ENCODE peak calls at places on chromosomes 4 and X, in five cellular contexts. P, C, M, K and Q are unnamed samples.
A peak's percentile ranks its signal among the peaks of the same experiment; 100 is the strongest.

GRCh38 chr4:17578482-17578891 is 1.5 kb downstream of the LAP3 start:
- DNase-seq in C (no peak), M (peak; percentile 34), P (no peak), K (no peak), Q (no peak)

GRCh38 chrX:9538544-9539045 is 73.7 kb downstream of the TBL1X start:
- DNase-seq in C (peak; percentile 83), P (no peak), K (no peak), M (no peak), Q (peak; percentile 41)

GRCh38 chr4:75495489-75495888 is 18.7 kb downstream of the RCHY1 start:
- DNase-seq in P (no peak), M (no peak), K (no peak), C (no peak), Q (no peak)

GRCh38 chr4:183449193-183449888 is 4.9 kb downstream of the CDKN2AIP start:
- DNase-seq in M (no peak), K (no peak), C (no peak), P (no peak), Q (no peak)

GRCh38 chr4:2963185-2964076 is at the start of the genes GRK4 and NOP14:
- DNase-seq in M (peak; percentile 92), P (peak; percentile 90), K (peak; percentile 93), C (peak; percentile 94), Q (peak; percentile 97)

GRCh38 chr4:185457136-185457535 is 14.4 kb downstream of the CCDC110 start:
- DNase-seq in K (no peak), P (no peak), C (no peak), M (no peak), Q (no peak)

GRCh38 chr4:47483722-47484121 is 1.4 kb upstream of the ATP10D start:
- DNase-seq in P (no peak), C (no peak), M (no peak), K (no peak), Q (no peak)

GRCh38 chr4:188110741-188111458 is 1.5 kb upstream of the TRIML2 start:
- DNase-seq in K (no peak), C (no peak), P (no peak), M (no peak), Q (no peak)

GRCh38 chrX:71095971-71096701 is 485 bp downstream of the FOXO4 start:
- DNase-seq in P (peak; percentile 77), K (peak; percentile 21), M (no peak), C (no peak), Q (peak; percentile 43)

GRCh38 chr4:76061977-76062376 is 12.5 kb upstream of the ART3 start:
- DNase-seq in P (no peak), K (no peak), C (no peak), M (no peak), Q (no peak)

GRCh38 chr4:87353592-87353991 is 30.9 kb upstream of the HSD17B13 start:
- DNase-seq in M (peak; percentile 13), P (peak; percentile 16), C (peak; percentile 29), K (peak; percentile 7), Q (peak; percentile 17)

GRCh38 chr4:80259012-80259411 is 7.5 kb upstream of the FGF5 start:
- DNase-seq in P (no peak), M (no peak), K (no peak), C (no peak), Q (no peak)

GRCh38 chr4:31104596-31104995 is 384.4 kb downstream of the PCDH7 start:
- DNase-seq in C (no peak), K (no peak), P (no peak), M (no peak), Q (no peak)

GRCh38 chrX:55908685-55909212 is 191.2 kb downstream of the RRAGB start:
- DNase-seq in P (no peak), C (no peak), K (no peak), M (no peak), Q (no peak)

GRCh38 chrX:28756647-28757046 is 169.4 kb downstream of the IL1RAPL1 start:
- DNase-seq in K (no peak), M (no peak), P (no peak), C (no peak), Q (no peak)

GRCh38 chr4:154489558-154490260 is 1.9 kb downstream of the DCHS2 start:
- DNase-seq in M (no peak), K (no peak), P (no peak), C (no peak), Q (peak; percentile 9)

GRCh38 chr4:5970381-5971076 is 47.7 kb downstream of the C4orf50 start:
- DNase-seq in P (no peak), M (no peak), C (no peak), K (no peak), Q (no peak)

GRCh38 chr4:150098214-150098613 is 20.0 kb downstream of the DCLK2 start:
- DNase-seq in K (no peak), P (no peak), C (no peak), M (no peak), Q (no peak)
- TF ChIP-seq ZBTB33 in K (no peak), P (no peak), C (no peak), M (no peak), Q (no peak)

GRCh38 chr4:100933628-100934027 is 413.7 kb downstream of the PPP3CA start:
- DNase-seq in P (no peak), C (no peak), M (no peak), K (no peak), Q (no peak)

GRCh38 chr4:100935090-100935489 is 412.2 kb downstream of the PPP3CA start:
- DNase-seq in C (no peak), K (peak; percentile 38), P (no peak), M (no peak), Q (peak; percentile 9)

GRCh38 chr4:100938698-100939097 is 408.6 kb downstream of the PPP3CA start:
- DNase-seq in M (no peak), K (no peak), P (no peak), C (no peak), Q (no peak)

GRCh38 chr4:100936676-100937390 is 410.5 kb downstream of the PPP3CA start:
- DNase-seq in C (no peak), P (no peak), M (no peak), K (no peak), Q (no peak)
- TF ChIP-seq ZBTB33 in C (no peak), P (no peak), M (no peak), K (no peak), Q (no peak)

DNA sequence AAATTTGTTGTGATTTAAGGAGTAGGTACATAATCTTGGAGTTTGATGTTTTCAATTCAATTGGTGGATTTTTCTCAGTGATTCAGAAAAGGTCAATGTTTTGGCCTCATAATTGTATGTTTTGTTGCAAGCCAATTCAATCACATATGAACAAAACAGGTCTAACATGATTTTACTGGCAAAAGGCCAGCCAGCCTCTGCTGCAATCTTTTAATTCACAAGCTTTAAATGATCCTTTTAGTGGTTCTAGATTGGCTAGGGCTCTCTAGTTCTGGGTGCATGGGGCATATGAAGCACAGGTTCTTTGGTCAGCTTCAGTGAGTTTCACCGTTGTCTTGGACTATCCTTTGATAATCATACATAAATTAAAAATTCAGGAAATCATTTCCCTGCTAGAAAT is 19.2 kb upstream of the SLC6A14 start:
- DNase-seq in K (no peak), P (no peak), M (no peak), C (no peak), Q (no peak)
- TF ChIP-seq ZBTB33 in K (no peak), P (no peak), M (no peak), C (no peak), Q (no peak)

DNA sequence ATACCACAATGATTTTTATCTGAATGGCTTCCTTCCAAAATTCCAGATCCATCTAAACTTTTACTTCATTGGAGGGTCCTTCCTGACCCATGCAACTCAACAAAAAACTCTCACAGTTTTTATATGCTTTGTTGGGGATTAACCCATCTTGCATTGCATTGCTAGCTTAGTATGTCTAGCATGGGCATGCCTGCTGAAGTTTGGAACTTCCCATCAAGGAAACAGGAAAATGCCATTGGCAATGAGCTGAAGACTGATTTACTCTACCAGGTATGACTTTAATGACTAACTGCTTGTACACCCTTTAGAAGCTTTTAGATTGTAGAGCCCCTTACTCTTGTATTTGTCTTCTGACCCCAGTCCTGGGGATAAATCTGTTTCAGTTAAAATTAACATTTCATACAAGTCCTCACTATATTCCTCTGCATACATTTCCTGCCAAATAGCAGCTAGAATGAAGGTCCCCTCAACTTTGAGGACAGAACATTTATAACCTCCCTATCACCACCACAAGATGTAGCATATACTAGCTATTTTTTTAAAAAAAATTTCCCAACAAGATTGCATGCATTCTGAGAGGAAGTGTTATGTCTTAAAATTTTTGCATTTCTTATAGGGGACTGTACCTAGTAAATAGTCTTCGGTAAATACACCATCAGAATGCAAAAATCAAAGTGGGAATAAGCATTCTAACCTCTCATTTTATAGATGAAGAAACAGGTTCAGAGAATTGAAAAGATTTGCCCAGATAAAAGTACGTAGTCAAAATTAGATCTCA is 52.5 kb upstream of the ATXN3L start:
- DNase-seq in P (no peak), M (no peak), K (no peak), C (no peak), Q (no peak)
- TF ChIP-seq ZBTB33 in P (no peak), M (no peak), K (no peak), C (no peak), Q (no peak)

DNA sequence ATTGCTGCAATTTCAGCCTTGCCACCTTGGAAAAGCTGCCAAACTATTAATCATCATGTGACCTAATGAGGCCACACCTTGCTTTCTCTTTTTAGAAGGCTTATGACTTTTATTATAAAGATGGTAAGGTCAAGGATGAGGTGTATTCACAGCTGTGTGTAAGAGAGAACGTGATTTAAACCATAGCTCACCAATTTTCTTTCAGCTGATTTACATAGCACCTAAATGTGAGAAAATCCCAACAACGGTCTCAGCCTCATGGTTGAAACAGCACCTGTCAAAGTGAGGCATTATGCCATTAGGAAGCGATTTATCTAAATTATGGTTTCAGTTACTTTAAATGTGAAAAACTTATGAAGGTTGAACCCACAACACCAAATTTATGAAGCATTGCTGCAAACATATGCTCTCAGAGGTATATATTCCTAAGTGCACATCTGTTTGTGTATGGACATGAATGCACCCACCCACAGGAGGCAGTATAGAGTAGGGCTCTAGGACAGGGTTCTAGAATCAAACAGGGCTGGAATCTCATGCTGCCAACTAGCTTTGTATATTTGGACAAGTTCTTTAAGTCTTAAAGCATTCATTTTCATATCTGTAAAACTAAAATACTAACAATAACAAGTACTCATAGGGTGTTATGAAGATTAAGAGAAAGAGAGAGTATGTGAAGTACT is 40.7 kb downstream of the ANXA3 start:
- DNase-seq in K (no peak), M (no peak), P (peak; percentile 70), C (no peak), Q (peak; percentile 3)
- TF ChIP-seq ZBTB33 in K (no peak), M (no peak), P (no peak), C (no peak), Q (no peak)

DNA sequence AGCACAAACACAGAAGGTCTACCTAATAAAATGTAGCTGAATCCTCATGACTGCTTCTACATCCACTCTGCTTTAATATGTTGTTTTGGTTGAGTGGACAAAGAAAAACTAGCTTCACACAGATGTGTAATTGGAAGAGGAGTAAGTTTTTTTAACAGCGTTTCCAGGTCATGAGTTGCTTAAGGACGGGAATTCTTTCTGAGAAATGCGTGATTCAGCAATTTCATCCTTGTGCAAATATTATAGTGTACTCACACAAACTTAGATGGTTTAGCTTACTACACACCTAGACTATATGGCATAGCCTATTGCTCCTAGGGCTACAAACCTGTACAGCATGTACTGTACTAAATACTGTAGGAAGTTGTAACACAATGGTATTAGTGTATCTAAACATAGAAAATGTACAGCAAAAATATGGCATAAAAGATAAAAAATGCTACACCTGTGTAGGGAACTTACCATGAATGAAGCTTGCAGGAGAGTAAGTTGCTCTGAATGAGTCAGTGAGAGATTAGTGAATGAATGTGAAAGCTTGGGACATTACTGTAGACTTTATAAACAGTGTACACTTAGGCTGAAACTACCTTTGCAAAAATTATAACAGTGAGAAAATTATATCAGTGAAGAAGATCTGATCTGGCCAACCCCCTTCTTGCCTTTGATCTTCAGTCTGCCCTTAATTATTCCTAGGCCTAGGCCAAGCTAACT is 70.8 kb upstream of the IL15 start:
- DNase-seq in C (peak; percentile 1), K (no peak), P (no peak), M (no peak), Q (no peak)
- TF ChIP-seq ZBTB33 in C (no peak), K (no peak), P (no peak), M (no peak), Q (no peak)